ENCODE peak calls at places on chromosomes 7 and 10, in ten cellular contexts. J is activated CD8-positive, alpha-beta memory T cell treated with anti-CD3 and anti-CD28 coated beads for 24 hours; T is stimulated activated CD4-positive, alpha-beta T cell treated with anti-CD3 and anti-CD28 coated beads, Interleukin-2, amount 100 ng/mL, for 48 hours; Z is renal cortical epithelial cell; N is stimulated activated CD8-positive, alpha-beta memory T cell treated with anti-CD3 and anti-CD28 coated beads, Interleukin-15, amount 100 ng/mL, for 24 hours; S is EL; X is T-helper 9 cell; Y is Kasumi-1; G is esophagus squamous epithelium; Q is activated CD4-positive, CD25-positive, alpha-beta regulatory T cell treated with anti-CD3 and anti-CD28 coated beads, Interleukin-2, amount 50 U/mL, for 72 hours. R is an unnamed sample.
A peak's percentile ranks its signal among the peaks of the same experiment; 100 is the strongest.

GRCh38 chr7:91424372-91424771 is 160.1 kb downstream of the FZD1 start:
- DNase-seq in Z (no peak), Q (no peak), J (no peak), N (no peak), G (no peak), X (no peak), S (no peak), Y (no peak), T (no peak), R (no peak)

GRCh38 chr10:62195675-62195926 is 73.0 kb downstream of the RTKN2 start:
- DNase-seq in S (no peak), Q (no peak), T (no peak), N (no peak), Y (no peak), X (no peak), J (no peak), Z (no peak), G (no peak), R (no peak)

GRCh38 chr7:50538478-50538877 is 26.7 kb downstream of the DDC start:
- DNase-seq in G (no peak), N (no peak), Z (no peak), X (no peak), S (no peak), Y (no peak), Q (no peak), T (no peak), J (peak; percentile 37), R (no peak)

GRCh38 chr10:79077488-79078173 is 8.9 kb downstream of the ZMIZ1 start:
- DNase-seq in Z (no peak), S (no peak), G (no peak), T (no peak), Q (no peak), Y (no peak), J (no peak), X (no peak), N (no peak), R (no peak)

GRCh38 chr7:151840088-151840910 is 36.6 kb downstream of the PRKAG2 start:
- DNase-seq in T (no peak), Z (no peak), N (no peak), S (no peak), G (no peak), X (no peak), Q (no peak), J (no peak), Y (no peak), R (no peak)

GRCh38 chr7:22688034-22688433 is 39.0 kb upstream of the IL6 start:
- DNase-seq in J (no peak), X (no peak), G (no peak), Z (no peak), S (no peak), Y (no peak), Q (no peak), N (no peak), T (no peak), R (no peak)

GRCh38 chr10:65265451-65265954 is 1660.3 kb upstream of the LRRTM3 start:
- DNase-seq in Q (no peak), T (no peak), G (no peak), Y (no peak), Z (no peak), S (no peak), X (no peak), N (no peak), J (no peak), R (no peak)

GRCh38 chr7:2873146-2873545 is 29.0 kb upstream of the GNA12 start:
- DNase-seq in Z (no peak), Y (no peak), N (no peak), S (no peak), T (no peak), X (no peak), Q (no peak), G (no peak), J (no peak), R (no peak)

GRCh38 chr7:155408657-155409586 is 49.0 kb upstream of the EN2 start:
- DNase-seq in J (no peak), T (no peak), S (no peak), N (no peak), Z (no peak), Q (no peak), G (no peak), X (no peak), Y (no peak), R (no peak)

R was measured in GOT3.